ENCODE peak calls at places on chromosomes 5 and 9, in ten cellular contexts. One of them, this sample, is unnamed.

GRCh38 chr5:3221432-3221831 is 374.2 kb upstream of the IRX1 start:
- DNase-seq in endodermal cell: no peak
- DNase-seq in foreskin fibroblast: no peak
- DNase-seq in cardiac muscle cell: no peak
- DNase-seq in fibroblast of the aortic adventitia: no peak
- DNase-seq in lower lobe of right lung: no peak
- DNase-seq in AG09309: no peak
- DNase-seq in left ventricle myocardium inferior: no peak
- DNase-seq in astrocyte of the spinal cord: no peak
- DNase-seq in dorsolateral prefrontal cortex: no peak
- DNase-seq in this sample: no peak

GRCh38 chr5:133873936-133874585 is 94.4 kb downstream of the C5orf15 start:
- DNase-seq in endodermal cell: no peak
- DNase-seq in left ventricle myocardium inferior: no peak
- DNase-seq in foreskin fibroblast: peak
- DNase-seq in AG09309: no peak
- DNase-seq in astrocyte of the spinal cord: peak
- DNase-seq in lower lobe of right lung: no peak
- DNase-seq in cardiac muscle cell: no peak
- DNase-seq in dorsolateral prefrontal cortex: no peak
- DNase-seq in fibroblast of the aortic adventitia: peak
- DNase-seq in this sample: no peak

GRCh38 chr5:64210866-64211265 is 45.2 kb downstream of the RNF180 start:
- DNase-seq in astrocyte of the spinal cord: peak
- DNase-seq in AG09309: peak
- DNase-seq in foreskin fibroblast: peak
- DNase-seq in left ventricle myocardium inferior: no peak
- DNase-seq in dorsolateral prefrontal cortex: no peak
- DNase-seq in fibroblast of the aortic adventitia: peak
- DNase-seq in lower lobe of right lung: no peak
- DNase-seq in endodermal cell: no peak
- DNase-seq in cardiac muscle cell: no peak
- DNase-seq in this sample: no peak

GRCh38 chr5:73215891-73216610 is 43.1 kb downstream of the TMEM174 start:
- DNase-seq in cardiac muscle cell: peak
- DNase-seq in foreskin fibroblast: peak
- DNase-seq in AG09309: no peak
- DNase-seq in fibroblast of the aortic adventitia: peak
- DNase-seq in dorsolateral prefrontal cortex: peak
- DNase-seq in astrocyte of the spinal cord: peak
- DNase-seq in endodermal cell: peak
- DNase-seq in lower lobe of right lung: peak
- DNase-seq in left ventricle myocardium inferior: peak
- DNase-seq in this sample: peak

GRCh38 chr5:143213231-143213850 is 190.1 kb downstream of the NR3C1 start:
- DNase-seq in astrocyte of the spinal cord: peak
- DNase-seq in fibroblast of the aortic adventitia: peak
- DNase-seq in dorsolateral prefrontal cortex: no peak
- DNase-seq in endodermal cell: no peak
- DNase-seq in left ventricle myocardium inferior: no peak
- DNase-seq in foreskin fibroblast: peak
- DNase-seq in AG09309: no peak
- DNase-seq in cardiac muscle cell: no peak
- DNase-seq in lower lobe of right lung: no peak
- DNase-seq in this sample: no peak

GRCh38 chr5:72637058-72637457 is 129.8 kb upstream of the ZNF366 start:
- DNase-seq in cardiac muscle cell: no peak
- DNase-seq in fibroblast of the aortic adventitia: no peak
- DNase-seq in left ventricle myocardium inferior: no peak
- DNase-seq in lower lobe of right lung: no peak
- DNase-seq in dorsolateral prefrontal cortex: no peak
- DNase-seq in foreskin fibroblast: no peak
- DNase-seq in AG09309: no peak
- DNase-seq in astrocyte of the spinal cord: no peak
- DNase-seq in endodermal cell: no peak
- DNase-seq in this sample: no peak

GRCh38 chr5:87121315-87122170 is 146.1 kb upstream of the RASA1 start:
- DNase-seq in astrocyte of the spinal cord: peak
- DNase-seq in endodermal cell: no peak
- DNase-seq in left ventricle myocardium inferior: no peak
- DNase-seq in cardiac muscle cell: no peak
- DNase-seq in dorsolateral prefrontal cortex: no peak
- DNase-seq in lower lobe of right lung: no peak
- DNase-seq in foreskin fibroblast: peak
- DNase-seq in AG09309: peak
- DNase-seq in fibroblast of the aortic adventitia: peak
- DNase-seq in this sample: no peak

GRCh38 chr9:18706648-18707047 is 232.7 kb downstream of the ADAMTSL1 start:
- DNase-seq in dorsolateral prefrontal cortex: no peak
- DNase-seq in fibroblast of the aortic adventitia: no peak
- DNase-seq in astrocyte of the spinal cord: no peak
- DNase-seq in left ventricle myocardium inferior: no peak
- DNase-seq in endodermal cell: peak
- DNase-seq in lower lobe of right lung: no peak
- DNase-seq in cardiac muscle cell: no peak
- DNase-seq in foreskin fibroblast: no peak
- DNase-seq in AG09309: no peak
- DNase-seq in this sample: no peak

GRCh38 chr9:131731237-131731995 is 8.5 kb downstream of the RAPGEF1 start:
- DNase-seq in lower lobe of right lung: no peak
- DNase-seq in dorsolateral prefrontal cortex: no peak
- DNase-seq in left ventricle myocardium inferior: no peak
- DNase-seq in fibroblast of the aortic adventitia: no peak
- DNase-seq in foreskin fibroblast: no peak
- DNase-seq in endodermal cell: no peak
- DNase-seq in cardiac muscle cell: no peak
- DNase-seq in AG09309: no peak
- DNase-seq in astrocyte of the spinal cord: no peak
- DNase-seq in this sample: no peak

GRCh38 chr9:131732636-131733340 is 7.1 kb downstream of the RAPGEF1 start:
- DNase-seq in astrocyte of the spinal cord: no peak
- DNase-seq in lower lobe of right lung: peak
- DNase-seq in endodermal cell: peak
- DNase-seq in foreskin fibroblast: no peak
- DNase-seq in fibroblast of the aortic adventitia: no peak
- DNase-seq in cardiac muscle cell: no peak
- DNase-seq in dorsolateral prefrontal cortex: no peak
- DNase-seq in left ventricle myocardium inferior: no peak
- DNase-seq in AG09309: no peak
- DNase-seq in this sample: no peak

GRCh38 chr9:131734165-131734610 is 5.7 kb downstream of the RAPGEF1 start:
- DNase-seq in AG09309: no peak
- DNase-seq in astrocyte of the spinal cord: peak
- DNase-seq in left ventricle myocardium inferior: peak
- DNase-seq in lower lobe of right lung: peak
- DNase-seq in fibroblast of the aortic adventitia: no peak
- DNase-seq in endodermal cell: no peak
- DNase-seq in dorsolateral prefrontal cortex: no peak
- DNase-seq in foreskin fibroblast: no peak
- DNase-seq in cardiac muscle cell: no peak
- DNase-seq in this sample: no peak

GRCh38 chr9:131733601-131734061 is 6.2 kb downstream of the RAPGEF1 start:
- DNase-seq in AG09309: peak
- DNase-seq in cardiac muscle cell: no peak
- DNase-seq in astrocyte of the spinal cord: peak
- DNase-seq in fibroblast of the aortic adventitia: peak
- DNase-seq in lower lobe of right lung: no peak
- DNase-seq in dorsolateral prefrontal cortex: no peak
- DNase-seq in endodermal cell: peak
- DNase-seq in left ventricle myocardium inferior: no peak
- DNase-seq in foreskin fibroblast: peak
- DNase-seq in this sample: no peak

DNA sequence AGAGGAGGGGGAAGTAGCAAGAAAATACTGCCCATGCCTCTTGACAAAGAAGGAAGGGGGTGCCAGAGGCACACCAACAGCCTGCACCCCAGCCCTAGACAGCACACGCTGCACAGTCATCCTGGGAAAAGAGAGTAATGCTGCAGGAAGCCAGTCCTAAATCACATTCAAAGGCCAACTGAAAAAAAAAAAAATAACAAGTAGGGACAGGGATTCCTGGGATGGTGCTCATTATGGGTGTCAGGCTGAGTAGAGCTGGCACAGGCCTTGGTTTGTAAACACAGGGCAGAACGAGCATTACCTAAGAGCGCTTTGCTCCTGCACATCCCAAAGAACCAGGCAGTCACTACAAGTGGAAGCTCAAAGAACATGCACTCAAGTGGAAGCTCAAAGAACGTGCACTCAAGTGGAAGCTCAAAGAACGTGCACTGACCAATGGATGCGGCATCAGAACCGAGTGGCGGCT is 7.8 kb downstream of the RAPGEF1 start:
- DNase-seq in endodermal cell: no peak
- DNase-seq in AG09309: no peak
- DNase-seq in fibroblast of the aortic adventitia: peak
- DNase-seq in cardiac muscle cell: no peak
- DNase-seq in lower lobe of right lung: peak
- DNase-seq in left ventricle myocardium inferior: no peak
- DNase-seq in foreskin fibroblast: peak
- DNase-seq in dorsolateral prefrontal cortex: no peak
- DNase-seq in astrocyte of the spinal cord: peak
- DNase-seq in this sample: no peak
- TF ChIP-seq CTCF in endodermal cell: no peak
- TF ChIP-seq CTCF in AG09309: no peak
- TF ChIP-seq CTCF in fibroblast of the aortic adventitia: no peak
- TF ChIP-seq CTCF in cardiac muscle cell: no peak
- TF ChIP-seq CTCF in lower lobe of right lung: no peak
- TF ChIP-seq CTCF in left ventricle myocardium inferior: no peak
- TF ChIP-seq CTCF in foreskin fibroblast: no peak
- TF ChIP-seq CTCF in dorsolateral prefrontal cortex: no peak
- TF ChIP-seq CTCF in astrocyte of the spinal cord: no peak
- TF ChIP-seq CTCF in this sample: no peak

DNA sequence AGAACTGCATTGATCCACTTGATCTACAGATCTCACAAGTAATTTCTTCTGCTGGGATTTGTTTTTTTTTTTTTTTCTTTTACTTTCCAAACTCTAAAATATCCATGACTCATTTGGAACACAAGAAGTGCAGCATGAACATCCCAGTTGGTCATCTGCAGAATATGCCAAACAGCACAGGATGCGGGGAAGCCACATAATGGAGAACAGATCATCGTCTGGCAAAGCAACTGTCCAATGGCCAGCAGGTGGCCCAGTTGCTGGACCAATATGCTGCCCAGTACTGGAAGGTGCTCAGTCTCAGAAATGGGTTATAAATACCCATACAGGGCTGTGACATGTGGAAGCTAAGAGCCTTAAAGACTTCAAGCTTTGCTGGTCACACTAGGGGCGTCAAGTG is 221.3 kb upstream of the TAS2R1 start:
- DNase-seq in lower lobe of right lung: no peak
- DNase-seq in foreskin fibroblast: peak
- DNase-seq in astrocyte of the spinal cord: peak
- DNase-seq in AG09309: peak
- DNase-seq in left ventricle myocardium inferior: no peak
- DNase-seq in cardiac muscle cell: peak
- DNase-seq in dorsolateral prefrontal cortex: peak
- DNase-seq in fibroblast of the aortic adventitia: peak
- DNase-seq in endodermal cell: no peak
- DNase-seq in this sample: no peak
- TF ChIP-seq CTCF in lower lobe of right lung: peak
- TF ChIP-seq CTCF in foreskin fibroblast: peak
- TF ChIP-seq CTCF in astrocyte of the spinal cord: peak
- TF ChIP-seq CTCF in AG09309: peak
- TF ChIP-seq CTCF in left ventricle myocardium inferior: no peak
- TF ChIP-seq CTCF in cardiac muscle cell: peak
- TF ChIP-seq CTCF in dorsolateral prefrontal cortex: peak
- TF ChIP-seq CTCF in fibroblast of the aortic adventitia: peak
- TF ChIP-seq CTCF in endodermal cell: peak
- TF ChIP-seq CTCF in this sample: no peak

GRCh38 chr9:124122813-124123462 is 111.4 kb downstream of the LHX2 start:
- DNase-seq in astrocyte of the spinal cord: no peak
- DNase-seq in AG09309: no peak
- DNase-seq in lower lobe of right lung: no peak
- DNase-seq in cardiac muscle cell: no peak
- DNase-seq in dorsolateral prefrontal cortex: no peak
- DNase-seq in foreskin fibroblast: peak
- DNase-seq in fibroblast of the aortic adventitia: peak
- DNase-seq in endodermal cell: no peak
- DNase-seq in left ventricle myocardium inferior: no peak
- DNase-seq in this sample: no peak
- TF ChIP-seq CTCF in astrocyte of the spinal cord: peak
- TF ChIP-seq CTCF in AG09309: peak
- TF ChIP-seq CTCF in lower lobe of right lung: no peak
- TF ChIP-seq CTCF in cardiac muscle cell: peak
- TF ChIP-seq CTCF in dorsolateral prefrontal cortex: no peak
- TF ChIP-seq CTCF in foreskin fibroblast: peak
- TF ChIP-seq CTCF in fibroblast of the aortic adventitia: peak
- TF ChIP-seq CTCF in endodermal cell: peak
- TF ChIP-seq CTCF in left ventricle myocardium inferior: no peak
- TF ChIP-seq CTCF in this sample: no peak

GRCh38 chr5:5291357-5291756 is 131.1 kb upstream of the ICE1 start:
- DNase-seq in astrocyte of the spinal cord: peak
- DNase-seq in left ventricle myocardium inferior: no peak
- DNase-seq in foreskin fibroblast: no peak
- DNase-seq in lower lobe of right lung: no peak
- DNase-seq in dorsolateral prefrontal cortex: no peak
- DNase-seq in cardiac muscle cell: no peak
- DNase-seq in fibroblast of the aortic adventitia: no peak
- DNase-seq in AG09309: no peak
- DNase-seq in endodermal cell: no peak
- DNase-seq in this sample: no peak

GRCh38 chr5:5295361-5295760 is 127.1 kb upstream of the ICE1 start:
- DNase-seq in AG09309: no peak
- DNase-seq in astrocyte of the spinal cord: no peak
- DNase-seq in foreskin fibroblast: no peak
- DNase-seq in endodermal cell: no peak
- DNase-seq in lower lobe of right lung: no peak
- DNase-seq in cardiac muscle cell: no peak
- DNase-seq in left ventricle myocardium inferior: no peak
- DNase-seq in fibroblast of the aortic adventitia: no peak
- DNase-seq in dorsolateral prefrontal cortex: peak
- DNase-seq in this sample: no peak

GRCh38 chr5:5290674-5291334 is 131.7 kb upstream of the ICE1 start:
- DNase-seq in lower lobe of right lung: no peak
- DNase-seq in cardiac muscle cell: no peak
- DNase-seq in astrocyte of the spinal cord: no peak
- DNase-seq in left ventricle myocardium inferior: no peak
- DNase-seq in foreskin fibroblast: no peak
- DNase-seq in fibroblast of the aortic adventitia: no peak
- DNase-seq in AG09309: no peak
- DNase-seq in endodermal cell: no peak
- DNase-seq in dorsolateral prefrontal cortex: no peak
- DNase-seq in this sample: no peak

GRCh38 chr5:5294429-5294828 is 128.0 kb upstream of the ICE1 start:
- DNase-seq in foreskin fibroblast: no peak
- DNase-seq in dorsolateral prefrontal cortex: no peak
- DNase-seq in left ventricle myocardium inferior: no peak
- DNase-seq in AG09309: no peak
- DNase-seq in astrocyte of the spinal cord: no peak
- DNase-seq in cardiac muscle cell: no peak
- DNase-seq in fibroblast of the aortic adventitia: no peak
- DNase-seq in lower lobe of right lung: no peak
- DNase-seq in endodermal cell: no peak
- DNase-seq in this sample: no peak

DNA sequence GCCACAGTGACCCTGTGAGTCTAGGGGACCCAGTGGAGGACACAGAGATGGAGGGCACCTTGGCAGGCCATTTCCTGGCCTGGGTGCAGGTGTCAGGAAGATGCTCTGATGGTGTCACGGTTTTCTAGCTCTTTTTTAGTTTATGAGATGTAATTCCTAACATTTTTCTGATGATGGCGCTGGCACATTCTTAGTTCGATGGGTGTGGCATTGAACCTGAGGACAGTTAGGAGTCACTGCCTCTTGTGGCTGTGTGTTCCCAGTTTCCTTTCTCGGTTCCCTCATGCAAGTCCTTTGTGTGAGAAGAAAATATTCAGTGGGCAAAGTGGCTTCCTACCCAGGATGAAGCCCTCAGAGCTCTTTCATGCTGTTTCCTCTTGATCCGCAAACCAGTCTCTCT is 129.4 kb upstream of the ICE1 start:
- DNase-seq in fibroblast of the aortic adventitia: no peak
- DNase-seq in dorsolateral prefrontal cortex: no peak
- DNase-seq in AG09309: no peak
- DNase-seq in cardiac muscle cell: no peak
- DNase-seq in lower lobe of right lung: no peak
- DNase-seq in astrocyte of the spinal cord: no peak
- DNase-seq in foreskin fibroblast: no peak
- DNase-seq in endodermal cell: peak
- DNase-seq in left ventricle myocardium inferior: no peak
- DNase-seq in this sample: no peak
- TF ChIP-seq CTCF in fibroblast of the aortic adventitia: no peak
- TF ChIP-seq CTCF in dorsolateral prefrontal cortex: no peak
- TF ChIP-seq CTCF in AG09309: no peak
- TF ChIP-seq CTCF in cardiac muscle cell: no peak
- TF ChIP-seq CTCF in lower lobe of right lung: no peak
- TF ChIP-seq CTCF in astrocyte of the spinal cord: no peak
- TF ChIP-seq CTCF in foreskin fibroblast: no peak
- TF ChIP-seq CTCF in endodermal cell: peak
- TF ChIP-seq CTCF in left ventricle myocardium inferior: no peak
- TF ChIP-seq CTCF in this sample: no peak